ENCODE peak calls at places on chromosome 11, in six cellular contexts. U is brain microvascular endothelial cell, K is BJ, W is AG04450, I is astrocyte of the spinal cord, H is A549. J is an unnamed sample.
A peak's percentile ranks its signal among the peaks of the same experiment; 100 is the strongest.

GRCh38 chr11:59417023-59417422 is 9.2 kb downstream of the OR5A2 start:
- DNase-seq in U (no peak), K (no peak), W (no peak), I (no peak), H (no peak), J (no peak)

GRCh38 chr11:125960771-125961170 is 14.9 kb downstream of the VSIG10L2 start:
- DNase-seq in U (no peak), K (no peak), W (no peak), I (no peak), H (no peak), J (no peak)

GRCh38 chr11:61533401-61533800 is 24.9 kb downstream of the LRRC10B start:
- DNase-seq in U (no peak), K (no peak), W (no peak), I (no peak), H (no peak), J (no peak)

GRCh38 chr11:134606251-134606650 is 194.2 kb upstream of the B3GAT1 start:
- DNase-seq in U (no peak), K (no peak), W (no peak), I (no peak), H (no peak), J (no peak)

GRCh38 chr11:66556086-66556485 is 9.4 kb downstream of the ACTN3 start:
- DNase-seq in U (no peak), K (no peak), W (no peak), I (no peak), H (no peak), J (no peak)

GRCh38 chr11:84817998-84818397 is 809.1 kb downstream of the DLG2 start:
- DNase-seq in U (peak; percentile 54), K (no peak), W (no peak), I (peak; percentile 6), H (peak; percentile 29), J (no peak)

GRCh38 chr11:34632105-34632780 is 11.3 kb downstream of the EHF start:
- DNase-seq in U (no peak), K (no peak), W (no peak), I (no peak), H (peak; percentile 41), J (no peak)

GRCh38 chr11:116278076-116278475 is 494.7 kb downstream of the BUD13 start:
- DNase-seq in U (no peak), K (no peak), W (no peak), I (no peak), H (no peak), J (no peak)

GRCh38 chr11:34988294-34989255 is 72.2 kb downstream of the PDHX start:
- DNase-seq in U (peak; percentile 73), K (no peak), W (no peak), I (peak; percentile 79), H (no peak), J (no peak)

GRCh38 chr11:88169481-88169880 is 5.8 kb downstream of the RAB38 start:
- DNase-seq in U (no peak), K (no peak), W (no peak), I (no peak), H (no peak), J (no peak)

GRCh38 chr11:21137813-21138212 is 468.4 kb downstream of the NELL1 start:
- DNase-seq in U (no peak), K (no peak), W (no peak), I (no peak), H (no peak), J (no peak)

GRCh38 chr11:33735426-33736147 is 636 bp downstream of the CD59 start:
- DNase-seq in U (no peak), K (no peak), W (no peak), I (peak; percentile 33), H (peak; percentile 44), J (no peak)

GRCh38 chr11:82732734-82733443 is 775 bp downstream of the FAM181B start:
- DNase-seq in U (no peak), K (no peak), W (no peak), I (no peak), H (no peak), J (no peak)

GRCh38 chr11:33319965-33320813 is 63.0 kb downstream of the HIPK3 start:
- DNase-seq in U (no peak), K (no peak), W (no peak), I (no peak), H (no peak), J (no peak)

GRCh38 chr11:10893713-10894112 is 35.9 kb upstream of the ZBED5 start:
- DNase-seq in U (peak; percentile 45), K (no peak), W (peak; percentile 62), I (peak; percentile 62), H (peak; percentile 90), J (no peak)

GRCh38 chr11:34439521-34440258 is 956 bp downstream of the CAT start:
- DNase-seq in U (no peak), K (no peak), W (no peak), I (no peak), H (no peak), J (no peak)

GRCh38 chr11:14413307-14414072 is 54.5 kb upstream of the RRAS2 start:
- DNase-seq in U (peak; percentile 51), K (peak; percentile 55), W (no peak), I (peak; percentile 58), H (peak; percentile 20), J (peak; percentile 30)

GRCh38 chr11:11583801-11584445 is 37.9 kb downstream of the GALNT18 start:
- DNase-seq in U (no peak), K (no peak), W (no peak), I (no peak), H (no peak), J (no peak)

GRCh38 chr11:72684236-72684912 is 10.2 kb upstream of the PDE2A start:
- DNase-seq in U (peak; percentile 57), K (no peak), W (no peak), I (peak; percentile 65), H (peak; percentile 76), J (no peak)

GRCh38 chr11:112670806-112671570 is 290.2 kb upstream of the NCAM1 start:
- DNase-seq in U (no peak), K (no peak), W (no peak), I (no peak), H (no peak), J (no peak)

GRCh38 chr11:17410606-17411379 is 22.3 kb upstream of the KCNJ11 start:
- DNase-seq in U (no peak), K (no peak), W (no peak), I (no peak), H (no peak), J (no peak)

GRCh38 chr11:122917311-122917710 is 34.8 kb downstream of the JHY start:
- DNase-seq in U (no peak), K (no peak), W (no peak), I (peak; percentile 35), H (no peak), J (no peak)

GRCh38 chr11:118012083-118012669 is 26.0 kb downstream of the IL10RA start:
- DNase-seq in U (no peak), K (no peak), W (no peak), I (no peak), H (no peak), J (no peak)

GRCh38 chr11:7004482-7004881 is 15.7 kb downstream of the ZNF214 start:
- DNase-seq in U (peak; percentile 60), K (peak; percentile 39), W (no peak), I (peak; percentile 25), H (peak; percentile 7), J (no peak)

GRCh38 chr11:117932426-117932825 is 3.2 kb upstream of the TMPRSS13 start:
- DNase-seq in U (no peak), K (no peak), W (no peak), I (no peak), H (no peak), J (no peak)

GRCh38 chr11:70503878-70504240 is 105.5 kb downstream of the CTTN start:
- DNase-seq in U (no peak), K (no peak), W (no peak), I (no peak), H (no peak), J (no peak)

GRCh38 chr11:15248749-15249148 is 134.0 kb downstream of the INSC start:
- DNase-seq in U (no peak), K (no peak), W (no peak), I (no peak), H (no peak), J (no peak)

GRCh38 chr11:32385998-32386397 is 49.3 kb downstream of the WT1 start:
- DNase-seq in U (peak; percentile 24), K (no peak), W (no peak), I (peak; percentile 37), H (peak; percentile 44), J (no peak)

GRCh38 chr11:64918056-64918455 is 1.0 kb upstream of the ATG2A start:
- DNase-seq in U (peak; percentile 43), K (no peak), W (peak; percentile 23), I (peak; percentile 71), H (peak; percentile 32), J (no peak)
- TF ChIP-seq CTCF in U (peak; percentile 55), K (peak; percentile 28), W (peak; percentile 52), I (peak; percentile 33), H (no peak), J (peak; percentile 36)

GRCh38 chr11:119380816-119381185 is 689 bp downstream of the USP2 start:
- DNase-seq in U (no peak), K (no peak), W (no peak), I (no peak), H (no peak), J (no peak)

GRCh38 chr11:119382101-119382500 is 611 bp upstream of the USP2 start:
- DNase-seq in U (no peak), K (no peak), W (no peak), I (no peak), H (no peak), J (no peak)

GRCh38 chr11:119378851-119379465 is 2.5 kb downstream of the USP2 start:
- DNase-seq in U (no peak), K (no peak), W (no peak), I (no peak), H (no peak), J (no peak)

GRCh38 chr11:119381186-119381988 is at the start of gene USP2:
- DNase-seq in U (peak; percentile 95), K (peak; percentile 90), W (peak; percentile 88), I (peak; percentile 94), H (peak; percentile 92), J (peak; percentile 91)

GRCh38 chr11:119380160-119380815 is 1.2 kb downstream of the USP2 start:
- DNase-seq in U (no peak), K (no peak), W (no peak), I (no peak), H (no peak), J (no peak)
- TF ChIP-seq CTCF in U (no peak), K (no peak), W (no peak), I (no peak), H (no peak), J (no peak)

DNA sequence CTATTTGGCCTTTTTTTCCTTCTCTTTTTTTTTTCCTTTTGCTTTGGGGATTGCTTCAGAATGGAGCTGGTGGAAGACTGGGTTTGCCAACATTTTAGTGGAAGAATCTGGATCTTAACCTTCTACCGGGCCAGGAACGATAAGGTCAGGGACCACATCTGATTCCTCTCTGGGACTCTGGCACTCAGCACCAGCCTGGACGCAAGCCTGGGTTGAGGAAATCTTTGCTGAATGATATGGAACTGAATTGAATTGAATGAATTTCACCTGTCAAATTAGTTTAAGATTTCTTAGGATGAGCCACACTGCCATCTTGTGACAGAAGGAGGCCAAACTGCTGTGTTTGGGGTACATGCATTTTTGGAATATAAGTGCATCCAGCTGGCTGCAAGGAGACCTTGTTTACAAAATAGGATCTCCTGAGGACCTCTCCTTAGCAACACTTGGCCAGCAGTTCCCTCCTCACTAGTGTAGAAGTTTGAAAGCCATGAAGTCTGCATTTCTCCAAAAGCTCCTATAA is 30.4 kb downstream of the TPBGL start:
- DNase-seq in U (no peak), K (no peak), W (no peak), I (no peak), H (peak; percentile 37), J (no peak)
- TF ChIP-seq CTCF in U (peak; percentile 64), K (peak; percentile 27), W (peak; percentile 42), I (peak; percentile 53), H (peak; percentile 56), J (peak; percentile 29)

GRCh38 chr11:36948445-36949171 is 350.6 kb upstream of the RAG2 start:
- DNase-seq in U (no peak), K (no peak), W (no peak), I (no peak), H (no peak), J (no peak)

GRCh38 chr11:36945384-36945783 is 347.3 kb upstream of the RAG2 start:
- DNase-seq in U (no peak), K (no peak), W (no peak), I (peak; percentile 0), H (peak; percentile 2), J (no peak)
- TF ChIP-seq CTCF in U (no peak), K (peak; percentile 53), W (peak; percentile 53), I (peak; percentile 48), H (peak; percentile 17), J (peak; percentile 29)

J was measured in AG09319.